ENCODE peak calls at places on chromosomes 12 and 14, in seven cellular contexts. U is A172, Q is GM06990, V is DMS153, H is mesothelial cell of epicardium, I is hippocampal formation, Y is ureter. D is an unnamed sample.

GRCh38 chr14:51547260-51547659 is 104.5 kb upstream of the FRMD6 start:
- DNase-seq in H (no peak), I (no peak), Q (no peak), V (no peak), Y (peak), U (peak), D (no peak)

GRCh38 chr12:121226399-121226798 is 16.5 kb downstream of the P2RX4 start:
- DNase-seq in U (no peak), Y (no peak), I (no peak), H (no peak), V (no peak), Q (no peak), D (no peak)

GRCh38 chr14:90645842-90646443 is 170.3 kb downstream of the TTC7B start:
- DNase-seq in Y (no peak), H (peak), I (no peak), U (peak), Q (no peak), V (no peak), D (no peak)

GRCh38 chr12:109387425-109388166 is 39.9 kb downstream of the MYO1H start:
- DNase-seq in V (peak), I (no peak), H (no peak), U (peak), Y (no peak), Q (no peak), D (no peak)

GRCh38 chr12:24948816-24949722 is at the start of gene BCAT1:
- DNase-seq in U (peak), I (peak), H (peak), Q (peak), Y (peak), V (no peak), D (no peak)

GRCh38 chr14:51978566-51979398 is 10.6 kb upstream of the RTRAF start:
- DNase-seq in H (peak), Q (no peak), I (peak), U (peak), V (peak), Y (peak), D (peak)

GRCh38 chr14:95245334-95245733 is 74.4 kb downstream of the CLMN start:
- DNase-seq in H (no peak), Q (no peak), I (no peak), Y (no peak), V (no peak), U (no peak), D (no peak)

GRCh38 chr12:23543767-23544166 is 405.7 kb downstream of the SOX5 start:
- DNase-seq in Y (no peak), I (no peak), H (no peak), V (no peak), U (no peak), Q (no peak), D (no peak)

GRCh38 chr14:39568809-39569538 is 136.7 kb upstream of the FBXO33 start:
- DNase-seq in I (no peak), Y (no peak), U (no peak), V (no peak), H (no peak), Q (no peak), D (no peak)

GRCh38 chr12:129193263-129193871 is 340.1 kb downstream of the GLT1D1 start:
- DNase-seq in V (no peak), Q (no peak), U (no peak), Y (no peak), H (no peak), I (no peak), D (no peak)

GRCh38 chr12:23221066-23221465 is 596.1 kb downstream of the ETNK1 start:
- DNase-seq in I (no peak), U (no peak), Y (no peak), V (no peak), Q (no peak), H (no peak), D (peak)

GRCh38 chr14:95935228-95935822 is 58.7 kb downstream of the TUNAR start:
- DNase-seq in Y (no peak), U (peak), I (no peak), V (no peak), Q (no peak), H (peak), D (no peak)

GRCh38 chr14:72883109-72883508 is 10.8 kb downstream of the DPF3 start:
- DNase-seq in I (no peak), Q (no peak), Y (no peak), H (no peak), V (no peak), U (no peak), D (no peak)

GRCh38 chr12:13373131-13373530 is 176.6 kb downstream of the EMP1 start:
- DNase-seq in I (no peak), H (no peak), V (no peak), Y (no peak), U (no peak), Q (no peak), D (no peak)

GRCh38 chr12:105369014-105369413 is 38.5 kb downstream of the C12orf75 start:
- DNase-seq in U (no peak), V (no peak), Q (no peak), I (no peak), Y (no peak), H (no peak), D (no peak)

GRCh38 chr12:47848853-47849252 is 29.1 kb upstream of the HDAC7 start:
- DNase-seq in H (no peak), U (no peak), Q (no peak), I (no peak), Y (no peak), V (no peak), D (no peak)